ENCODE peak calls at places on chromosomes 16 and 17, in nine cellular contexts. Q is AG09319, D is pancreas, P is AG04450, I is endodermal cell, U is cardiac muscle cell, G is fibroblast of mammary gland, A is heart right ventricle, E is neural crest cell. Z is an unnamed sample.
A peak's percentile ranks its signal among the peaks of the same experiment; 100 is the strongest.

GRCh38 chr16:71623597-71623996 is 2.4 kb upstream of the MARVELD3 start:
- DNase-seq in Q (no peak), D (no peak), P (no peak), I (no peak), U (no peak), G (no peak), A (no peak), E (no peak), Z (no peak)

GRCh38 chr16:6684076-6684673 is 648.5 kb upstream of the RBFOX1 start:
- DNase-seq in Q (no peak), D (peak; percentile 10), P (no peak), I (peak; percentile 77), U (peak; percentile 47), G (peak; percentile 1), A (no peak), E (peak; percentile 19), Z (no peak)

GRCh38 chr16:50305441-50306061 is 39.2 kb downstream of the ADCY7 start:
- DNase-seq in Q (no peak), D (no peak), P (no peak), I (peak; percentile 46), U (no peak), G (no peak), A (no peak), E (no peak), Z (no peak)

GRCh38 chr17:32111141-32111771 is 31.0 kb upstream of the RHOT1 start:
- DNase-seq in Q (peak; percentile 42), D (peak; percentile 26), P (peak; percentile 33), I (peak; percentile 83), U (peak; percentile 22), G (peak; percentile 57), A (peak; percentile 70), E (no peak), Z (no peak)

GRCh38 chr16:74797414-74797813 is 22.8 kb upstream of the FA2H start:
- DNase-seq in Q (no peak), D (no peak), P (no peak), I (no peak), U (no peak), G (no peak), A (no peak), E (no peak), Z (no peak)

GRCh38 chr17:81039854-81040758 is 5.2 kb downstream of the BAIAP2 start:
- DNase-seq in Q (no peak), D (no peak), P (no peak), I (no peak), U (no peak), G (peak; percentile 71), A (no peak), E (no peak), Z (no peak)

GRCh38 chr16:57601801-57602478 is 26.5 kb upstream of the ADGRG1 start:
- DNase-seq in Q (no peak), D (peak; percentile 13), P (no peak), I (peak; percentile 24), U (no peak), G (no peak), A (no peak), E (no peak), Z (no peak)

GRCh38 chr16:2799852-2800226 is 1.6 kb downstream of the PRSS41 start:
- DNase-seq in Q (no peak), D (no peak), P (no peak), I (peak; percentile 16), U (peak; percentile 26), G (peak; percentile 42), A (no peak), E (no peak), Z (no peak)

GRCh38 chr17:41544497-41544896 is 16.4 kb upstream of the KRT19 start:
- DNase-seq in Q (no peak), D (no peak), P (no peak), I (peak; percentile 71), U (peak; percentile 74), G (no peak), A (no peak), E (no peak), Z (no peak)

GRCh38 chr16:26802965-26803364 is 263.8 kb upstream of the C16orf82 start:
- DNase-seq in Q (no peak), D (no peak), P (no peak), I (no peak), U (no peak), G (no peak), A (no peak), E (no peak), Z (no peak)

GRCh38 chr17:57313276-57313835 is 57.0 kb downstream of the MSI2 start:
- DNase-seq in Q (no peak), D (no peak), P (no peak), I (peak; percentile 61), U (no peak), G (no peak), A (no peak), E (no peak), Z (no peak)

GRCh38 chr17:5912927-5913565 is 157.1 kb upstream of the WSCD1 start:
- DNase-seq in Q (no peak), D (no peak), P (no peak), I (peak; percentile 32), U (no peak), G (no peak), A (no peak), E (no peak), Z (no peak)

GRCh38 chr17:50608700-50609375 is 25.8 kb upstream of the ABCC3 start:
- DNase-seq in Q (no peak), D (no peak), P (no peak), I (no peak), U (no peak), G (no peak), A (no peak), E (no peak), Z (no peak)

GRCh38 chr16:55521792-55522191 is 12.9 kb downstream of the LPCAT2 start:
- DNase-seq in Q (no peak), D (no peak), P (no peak), I (no peak), U (no peak), G (no peak), A (no peak), E (no peak), Z (no peak)
- TF ChIP-seq CTCF in Q (no peak), D (no peak), P (no peak), I (no peak), U (no peak), G (no peak), A (no peak), E (no peak), Z (no peak)

GRCh38 chr16:13552062-13552959 is 367.6 kb upstream of the ERCC4 start:
- DNase-seq in Q (no peak), D (no peak), P (no peak), I (no peak), U (no peak), G (no peak), A (no peak), E (no peak), Z (no peak)
- TF ChIP-seq CTCF in Q (no peak), D (no peak), P (no peak), I (peak; percentile 71), U (no peak), G (no peak), A (no peak), E (peak; percentile 21), Z (no peak)

GRCh38 chr17:4318186-4318585 is 48.3 kb downstream of the UBE2G1 start:
- DNase-seq in Q (no peak), D (peak; percentile 47), P (no peak), I (no peak), U (no peak), G (no peak), A (no peak), E (no peak), Z (no peak)
- TF ChIP-seq CTCF in Q (no peak), D (no peak), P (no peak), I (no peak), U (no peak), G (no peak), A (no peak), E (no peak), Z (no peak)

GRCh38 chr17:35841505-35841904 is 27.2 kb downstream of the HEATR9 start:
- DNase-seq in Q (no peak), D (no peak), P (no peak), I (no peak), U (no peak), G (peak; percentile 38), A (no peak), E (no peak), Z (no peak)
- TF ChIP-seq CTCF in Q (no peak), D (no peak), P (no peak), I (no peak), U (no peak), G (no peak), A (no peak), E (no peak), Z (no peak)

GRCh38 chr16:47695746-47696145 is 234.6 kb downstream of the PHKB start:
- DNase-seq in Q (no peak), D (no peak), P (no peak), I (no peak), U (no peak), G (no peak), A (no peak), E (no peak), Z (no peak)
- TF ChIP-seq CTCF in Q (no peak), D (no peak), P (no peak), I (no peak), U (no peak), G (no peak), A (no peak), E (no peak), Z (no peak)

GRCh38 chr17:78985395-78985794 is 5.7 kb upstream of the LGALS3BP start:
- DNase-seq in Q (no peak), D (no peak), P (no peak), I (no peak), U (no peak), G (no peak), A (no peak), E (no peak), Z (no peak)

GRCh38 chr17:78990349-78991016 is 10.8 kb upstream of the LGALS3BP start:
- DNase-seq in Q (no peak), D (no peak), P (no peak), I (no peak), U (no peak), G (no peak), A (no peak), E (no peak), Z (no peak)

GRCh38 chr17:78988152-78988551 is 8.4 kb upstream of the LGALS3BP start:
- DNase-seq in Q (no peak), D (no peak), P (no peak), I (no peak), U (no peak), G (no peak), A (no peak), E (no peak), Z (no peak)

GRCh38 chr17:78981010-78981888 is 1.5 kb upstream of the LGALS3BP start:
- DNase-seq in Q (no peak), D (no peak), P (no peak), I (no peak), U (no peak), G (no peak), A (no peak), E (no peak), Z (peak; percentile 97)

GRCh38 chr17:78986048-78986648 is 6.4 kb upstream of the LGALS3BP start:
- DNase-seq in Q (no peak), D (no peak), P (no peak), I (no peak), U (no peak), G (peak; percentile 56), A (peak; percentile 53), E (no peak), Z (no peak)
- TF ChIP-seq CTCF in Q (peak; percentile 20), D (no peak), P (peak; percentile 22), I (peak; percentile 39), U (peak; percentile 54), G (peak; percentile 30), A (peak; percentile 29), E (no peak), Z (peak; percentile 12)

Z was measured in D721Med.